ENCODE peak calls at places on chromosomes 16 and 17, in ten cellular contexts. One of them, this sample, is unnamed.

GRCh38 chr17:64459284-64459747 is 10.4 kb downstream of the MILR1 start:
- DNase-seq in body of pancreas: no peak
- DNase-seq in fibroblast of pulmonary artery: peak
- DNase-seq in ELR: peak
- DNase-seq in GM20000: no peak
- DNase-seq in Right ventricle myocardium superior: no peak
- DNase-seq in sciatic nerve: no peak
- DNase-seq in GM06990: no peak
- DNase-seq in heart right ventricle: no peak
- DNase-seq in RCC 7860: peak
- DNase-seq in this sample: no peak

GRCh38 chr17:39603304-39604016 is 4.3 kb downstream of the NEUROD2 start:
- DNase-seq in ELR: no peak
- DNase-seq in fibroblast of pulmonary artery: no peak
- DNase-seq in Right ventricle myocardium superior: peak
- DNase-seq in RCC 7860: no peak
- DNase-seq in GM20000: no peak
- DNase-seq in body of pancreas: no peak
- DNase-seq in heart right ventricle: no peak
- DNase-seq in GM06990: no peak
- DNase-seq in sciatic nerve: no peak
- DNase-seq in this sample: no peak

GRCh38 chr16:55351936-55352335 is 27.9 kb downstream of the IRX6 start:
- DNase-seq in sciatic nerve: no peak
- DNase-seq in GM20000: no peak
- DNase-seq in ELR: no peak
- DNase-seq in GM06990: no peak
- DNase-seq in fibroblast of pulmonary artery: no peak
- DNase-seq in body of pancreas: no peak
- DNase-seq in RCC 7860: no peak
- DNase-seq in heart right ventricle: no peak
- DNase-seq in Right ventricle myocardium superior: no peak
- DNase-seq in this sample: no peak

GRCh38 chr16:69772560-69773254 is 10.6 kb downstream of the WWP2 start:
- DNase-seq in fibroblast of pulmonary artery: no peak
- DNase-seq in GM20000: no peak
- DNase-seq in sciatic nerve: no peak
- DNase-seq in heart right ventricle: no peak
- DNase-seq in RCC 7860: no peak
- DNase-seq in ELR: no peak
- DNase-seq in Right ventricle myocardium superior: no peak
- DNase-seq in GM06990: no peak
- DNase-seq in body of pancreas: no peak
- DNase-seq in this sample: no peak

GRCh38 chr17:17950806-17951205 is 21.4 kb downstream of the TOM1L2 start:
- DNase-seq in heart right ventricle: no peak
- DNase-seq in Right ventricle myocardium superior: no peak
- DNase-seq in GM06990: no peak
- DNase-seq in ELR: no peak
- DNase-seq in fibroblast of pulmonary artery: no peak
- DNase-seq in sciatic nerve: no peak
- DNase-seq in GM20000: no peak
- DNase-seq in RCC 7860: no peak
- DNase-seq in body of pancreas: no peak
- DNase-seq in this sample: no peak

GRCh38 chr16:8963010-8963824 is 489 bp downstream of the USP7 start:
- DNase-seq in ELR: no peak
- DNase-seq in GM06990: no peak
- DNase-seq in RCC 7860: no peak
- DNase-seq in Right ventricle myocardium superior: no peak
- DNase-seq in GM20000: no peak
- DNase-seq in heart right ventricle: peak
- DNase-seq in body of pancreas: no peak
- DNase-seq in sciatic nerve: no peak
- DNase-seq in fibroblast of pulmonary artery: no peak
- DNase-seq in this sample: no peak

GRCh38 chr16:22357635-22357971 is 16.8 kb downstream of the CDR2 start:
- DNase-seq in body of pancreas: no peak
- DNase-seq in fibroblast of pulmonary artery: no peak
- DNase-seq in heart right ventricle: no peak
- DNase-seq in sciatic nerve: no peak
- DNase-seq in RCC 7860: no peak
- DNase-seq in GM06990: peak
- DNase-seq in Right ventricle myocardium superior: no peak
- DNase-seq in GM20000: peak
- DNase-seq in ELR: no peak
- DNase-seq in this sample: peak

GRCh38 chr17:49556183-49556943 is 19.3 kb upstream of the NXPH3 start:
- DNase-seq in body of pancreas: peak
- DNase-seq in GM20000: peak
- DNase-seq in sciatic nerve: peak
- DNase-seq in RCC 7860: peak
- DNase-seq in Right ventricle myocardium superior: peak
- DNase-seq in GM06990: peak
- DNase-seq in heart right ventricle: peak
- DNase-seq in ELR: peak
- DNase-seq in fibroblast of pulmonary artery: peak
- DNase-seq in this sample: peak

GRCh38 chr16:78179666-78180065 is 80.2 kb downstream of the WWOX start:
- DNase-seq in fibroblast of pulmonary artery: no peak
- DNase-seq in ELR: no peak
- DNase-seq in RCC 7860: no peak
- DNase-seq in heart right ventricle: no peak
- DNase-seq in GM06990: no peak
- DNase-seq in Right ventricle myocardium superior: no peak
- DNase-seq in GM20000: no peak
- DNase-seq in sciatic nerve: no peak
- DNase-seq in body of pancreas: no peak
- DNase-seq in this sample: no peak

GRCh38 chr16:14077918-14078317 is 6.8 kb downstream of the MRTFB start:
- DNase-seq in GM06990: no peak
- DNase-seq in GM20000: no peak
- DNase-seq in ELR: no peak
- DNase-seq in RCC 7860: no peak
- DNase-seq in sciatic nerve: no peak
- DNase-seq in fibroblast of pulmonary artery: no peak
- DNase-seq in heart right ventricle: no peak
- DNase-seq in Right ventricle myocardium superior: no peak
- DNase-seq in body of pancreas: no peak
- DNase-seq in this sample: no peak

GRCh38 chr17:81228420-81228819 is 5.7 kb upstream of the CEP131 start:
- DNase-seq in Right ventricle myocardium superior: peak
- DNase-seq in GM06990: peak
- DNase-seq in heart right ventricle: no peak
- DNase-seq in ELR: no peak
- DNase-seq in sciatic nerve: no peak
- DNase-seq in RCC 7860: no peak
- DNase-seq in body of pancreas: no peak
- DNase-seq in GM20000: peak
- DNase-seq in fibroblast of pulmonary artery: no peak
- DNase-seq in this sample: peak

This sample was measured in germinal center.